ENCODE peak calls at places on chromosomes 3 and 15, in seven cellular contexts. H, F, W, C, T, J and R are unnamed samples. For H3K4me1, the result is how much of the 10 kb centered on the place peaks cover.

GRCh38 chr15:62933388-62933787 is 109.2 kb upstream of the TPM1 start:
- DNase-seq in J (no peak), W (no peak), H (no peak), T (no peak), F (no peak), C (no peak), R (no peak)

GRCh38 chr3:138062626-138063025 is 52.7 kb downstream of the CLDN18 start:
- DNase-seq in F (no peak), H (no peak), J (no peak), C (no peak), T (no peak), W (no peak), R (no peak)

GRCh38 chr3:128942161-128942952 is 51.5 kb downstream of the CFAP92 start:
- DNase-seq in F (no peak), W (no peak), H (no peak), T (no peak), C (no peak), J (no peak), R (no peak)

GRCh38 chr3:23740517-23741402 is 65.0 kb upstream of the UBE2E1 start:
- DNase-seq in F (peak), T (no peak), H (no peak), C (no peak), W (no peak), J (no peak), R (no peak)

GRCh38 chr3:186339180-186339912 is 22.7 kb downstream of the DGKG start:
- DNase-seq in H (no peak), T (no peak), W (no peak), J (no peak), F (no peak), C (no peak), R (no peak)

GRCh38 chr3:52471371-52472238 is 16.2 kb downstream of the NISCH start:
- DNase-seq in H (peak), C (peak), W (peak), J (peak), T (peak), F (peak), R (peak)

GRCh38 chr3:122484985-122485384 is 29.8 kb downstream of the KPNA1 start:
- DNase-seq in T (no peak), W (no peak), F (no peak), H (no peak), C (no peak), J (no peak), R (no peak)

GRCh38 chr15:51303462-51303861 is 34.9 kb downstream of the CYP19A1 start:
- DNase-seq in F (no peak), W (no peak), H (no peak), T (no peak), J (no peak), C (no peak), R (no peak)

GRCh38 chr15:42273900-42274692 is 863 bp upstream of the TMEM87A start:
- DNase-seq in W (peak), T (peak), C (peak), J (peak), F (peak), H (peak), R (peak)

GRCh38 chr15:31332020-31332680 is 5.5 kb downstream of the KLF13 start:
- DNase-seq in C (peak), J (no peak), H (no peak), T (no peak), W (no peak), F (no peak), R (no peak)

GRCh38 chr3:63609408-63609807 is 43.1 kb upstream of the SNTN start:
- DNase-seq in J (no peak), C (no peak), F (no peak), H (no peak), T (no peak), W (no peak), R (no peak)

GRCh38 chr3:45187597-45188210 is 38.4 kb downstream of the TMEM158 start:
- DNase-seq in T (no peak), H (no peak), J (no peak), W (no peak), F (no peak), C (no peak), R (no peak)

GRCh38 chr3:46665763-46666470 is 27.6 kb downstream of the ALS2CL start:
- DNase-seq in C (no peak), T (no peak), H (no peak), F (no peak), J (no peak), W (no peak), R (no peak)

GRCh38 chr3:128076783-128077624 is 24.8 kb downstream of the SEC61A1 start:
- DNase-seq in C (no peak), W (peak), H (peak), J (peak), T (peak), F (no peak), R (peak)

GRCh38 chr15:58446521-58446920 is 14.7 kb downstream of the LIPC start:
- DNase-seq in H (no peak), W (no peak), F (no peak), T (no peak), C (no peak), J (no peak), R (no peak)
- H3K4me1 ChIP-seq in H (under half), W (under half), F (under half), T (under half), C (under half), J (under half), R (under half)

DNA sequence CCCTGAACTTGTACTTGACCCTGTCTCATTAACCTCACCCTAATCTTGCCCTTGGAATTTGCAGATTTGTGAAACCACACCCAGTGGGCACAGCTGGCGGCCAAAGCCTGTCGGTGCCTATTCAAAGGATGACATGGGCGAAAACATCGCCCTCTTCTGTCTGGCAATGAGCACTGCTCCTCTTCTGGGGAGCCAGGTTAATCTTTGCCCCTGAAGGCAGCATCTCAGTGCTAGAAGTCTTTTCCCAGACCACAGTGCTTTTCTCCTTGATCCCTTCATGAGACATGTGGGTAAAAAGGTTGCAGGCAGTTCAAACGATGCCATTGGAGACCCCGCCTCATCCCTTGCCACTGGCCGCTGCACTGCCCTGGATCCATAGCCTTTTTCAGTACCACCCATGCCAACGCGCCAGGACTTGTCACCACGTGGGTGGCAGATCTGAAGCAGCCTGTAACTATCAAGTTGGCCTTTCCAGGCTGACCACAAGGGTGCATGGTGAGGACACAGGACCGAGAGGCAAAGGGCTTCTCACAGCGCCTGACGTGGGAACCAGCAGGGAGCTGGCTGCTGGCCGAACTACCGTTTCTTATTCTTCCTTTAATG is 6.5 kb upstream of the DNASE1L3 start:
- DNase-seq in W (peak), T (peak), F (peak), C (peak), J (peak), H (peak), R (peak)
- H3K27ac ChIP-seq in W (no peak), T (no peak), F (no peak), C (peak), J (peak), H (no peak), R (peak)

GRCh38 chr3:170974872-170975271 is 51.6 kb downstream of the SLC2A2 start:
- DNase-seq in C (no peak), H (no peak), W (no peak), F (no peak), T (no peak), J (no peak), R (no peak)
- TF ChIP-seq CTCF in C (no peak), H (no peak), W (no peak), F (no peak), T (no peak), J (no peak), R (no peak)

GRCh38 chr3:99644741-99645140 is 6.3 kb downstream of the COL8A1 start:
- DNase-seq in J (no peak), W (no peak), F (no peak), H (no peak), C (no peak), T (no peak), R (no peak)

GRCh38 chr3:99641984-99642383 is 3.6 kb downstream of the COL8A1 start:
- DNase-seq in J (no peak), W (no peak), C (no peak), T (no peak), H (no peak), F (no peak), R (no peak)

GRCh38 chr3:99645277-99646106 is 7.1 kb downstream of the COL8A1 start:
- DNase-seq in T (no peak), W (peak), J (no peak), C (no peak), F (no peak), H (peak), R (no peak)

GRCh38 chr3:99646107-99646435 is 7.7 kb downstream of the COL8A1 start:
- DNase-seq in T (no peak), W (no peak), J (no peak), C (no peak), H (no peak), F (no peak), R (no peak)

GRCh38 chr3:99644017-99644416 is 5.6 kb downstream of the COL8A1 start:
- DNase-seq in T (no peak), W (no peak), J (no peak), H (no peak), C (no peak), F (no peak), R (no peak)
- H3K4me1 ChIP-seq in T (under half), W (under half), J (under half), H (under half), C (under half), F (under half), R (under half)

GRCh38 chr15:32667321-32667720 is 25.8 kb downstream of the SCG5 start:
- DNase-seq in T (no peak), F (no peak), H (no peak), C (no peak), J (no peak), W (no peak), R (no peak)
- H3K27ac ChIP-seq in T (no peak), F (no peak), H (no peak), C (no peak), J (no peak), W (no peak), R (no peak)

DNA sequence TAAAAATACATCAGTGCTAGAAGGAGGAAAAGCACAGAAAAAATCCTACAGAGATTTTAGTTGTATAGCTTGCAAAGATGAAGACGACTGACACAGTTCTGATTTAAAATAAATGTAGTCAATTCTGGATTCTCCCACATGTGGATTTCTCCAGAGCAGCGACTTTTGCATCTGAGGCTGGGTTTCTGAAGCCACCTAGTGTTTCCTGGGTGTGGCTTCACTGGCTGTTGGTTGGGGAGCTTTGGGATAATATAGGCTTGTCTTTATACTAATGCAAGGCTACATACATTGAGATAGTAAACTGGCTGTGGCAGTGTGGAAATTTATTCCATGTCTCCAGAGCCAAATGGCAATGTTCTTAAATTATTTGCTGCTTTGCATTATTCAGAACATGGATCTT is 158.1 kb upstream of the FEZF2 start:
- DNase-seq in J (no peak), H (no peak), F (no peak), T (no peak), C (no peak), W (no peak), R (no peak)
- TF ChIP-seq CTCF in J (no peak), H (peak), F (no peak), T (no peak), C (no peak), W (no peak), R (no peak)

DNA sequence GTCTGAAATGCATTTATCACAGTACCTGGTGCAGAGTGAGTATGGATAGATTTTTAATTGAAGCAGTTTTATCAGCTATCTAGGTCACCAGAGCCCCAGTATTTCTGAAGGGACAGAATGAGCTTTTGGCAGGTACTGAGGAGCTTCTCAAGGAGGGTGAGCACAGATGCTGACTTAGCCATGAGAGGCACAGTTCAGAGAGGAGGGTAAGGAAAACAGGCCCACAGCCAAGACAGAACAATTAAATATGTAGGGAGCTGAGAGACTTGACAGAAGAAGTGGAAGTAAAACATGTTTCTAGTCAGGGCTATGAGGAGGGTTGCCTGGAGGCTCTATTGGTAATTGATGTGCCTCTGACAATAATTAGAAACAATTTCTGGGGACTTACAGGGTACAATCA is 20.1 kb downstream of the ZNF80 start:
- DNase-seq in C (no peak), H (no peak), F (no peak), T (no peak), J (no peak), W (no peak), R (no peak)
- H3K4me1 ChIP-seq in C (under half), H (under half), F (under half), T (half or more), J (under half), W (under half), R (under half)